ENCODE peak calls at places on chromosome X, in seven cellular contexts. J is H1, H is GM12878, Y is K562, B is endothelial cell of umbilical vein, E is HepG2, K is HCT116. I is an unnamed sample.

GRCh38 chrX:56788229-56788628 is 59.2 kb downstream of the NBDY start:
- DNase-seq in E (no peak), B (no peak), J (no peak), H (no peak), Y (no peak), K (no peak), I (no peak)

GRCh38 chrX:130118396-130118795 is 8.1 kb upstream of the ELF4 start:
- DNase-seq in H (no peak), B (peak; percentile 88), E (no peak), J (no peak), Y (no peak), K (no peak), I (no peak)

GRCh38 chrX:25156323-25156722 is 140.6 kb upstream of the ARX start:
- DNase-seq in J (no peak), E (no peak), B (no peak), H (no peak), Y (no peak), K (no peak), I (no peak)

GRCh38 chrX:13376857-13377441 is 57.1 kb upstream of the ATXN3L start:
- DNase-seq in Y (no peak), E (no peak), H (no peak), J (no peak), B (no peak), K (no peak), I (peak; percentile 8)

GRCh38 chrX:9555354-9555753 is 90.5 kb downstream of the TBL1X start:
- DNase-seq in E (no peak), J (no peak), B (no peak), K (no peak), Y (peak; percentile 7), H (no peak), I (no peak)

GRCh38 chrX:119382606-119383005 is 16.5 kb upstream of the SLC25A43 start:
- DNase-seq in H (no peak), K (no peak), Y (no peak), B (no peak), E (no peak), J (no peak), I (no peak)

GRCh38 chrX:77118686-77119085 is 328.5 kb upstream of the FGF16 start:
- DNase-seq in H (no peak), J (no peak), Y (no peak), E (no peak), B (no peak), K (no peak), I (no peak)

GRCh38 chrX:102651242-102651967 is at the start of gene GPRASP1:
- DNase-seq in B (peak; percentile 29), E (no peak), H (no peak), K (no peak), Y (no peak), J (peak; percentile 62), I (peak; percentile 72)

GRCh38 chrX:150058728-150059127 is 120.4 kb upstream of the EOLA2 start:
- DNase-seq in K (no peak), E (no peak), B (no peak), Y (no peak), J (no peak), H (no peak), I (no peak)

GRCh38 chrX:105700316-105700715 is 122.0 kb upstream of the NRK start:
- DNase-seq in H (no peak), E (no peak), K (no peak), Y (no peak), B (no peak), J (no peak), I (no peak)

GRCh38 chrX:38973327-38973726 is 172.1 kb downstream of the MID1IP1 start:
- DNase-seq in B (no peak), E (no peak), Y (no peak), K (no peak), H (no peak), J (no peak), I (no peak)

GRCh38 chrX:20594985-20595384 is 328.3 kb upstream of the RPS6KA3 start:
- DNase-seq in E (peak; percentile 7), Y (no peak), B (no peak), K (peak; percentile 1), H (no peak), J (no peak), I (no peak)

GRCh38 chrX:72268601-72269365 is 8.3 kb downstream of the RPS4X start:
- DNase-seq in H (no peak), B (no peak), J (no peak), E (no peak), K (no peak), Y (no peak), I (no peak)

GRCh38 chrX:144006811-144007210 is 122.9 kb downstream of the UBE2NL start:
- DNase-seq in K (no peak), J (no peak), Y (no peak), H (no peak), E (no peak), B (no peak), I (no peak)

GRCh38 chrX:54076903-54077302 is 32.6 kb upstream of the PHF8 start:
- DNase-seq in Y (no peak), H (no peak), E (no peak), J (no peak), K (no peak), B (no peak), I (no peak)

GRCh38 chrX:69021561-69021960 is 143.7 kb downstream of the PJA1 start:
- DNase-seq in Y (no peak), K (no peak), H (no peak), J (no peak), E (no peak), B (no peak), I (no peak)

GRCh38 chrX:34521563-34521962 is 135.5 kb downstream of the TMEM47 start:
- DNase-seq in E (no peak), H (no peak), B (peak; percentile 51), K (no peak), J (peak; percentile 39), Y (no peak), I (no peak)

GRCh38 chrX:140860718-140861117 is 141.7 kb upstream of the SPANXB1 start:
- DNase-seq in Y (no peak), B (no peak), E (no peak), H (no peak), J (no peak), K (no peak), I (no peak)

GRCh38 chrX:53256446-53257041 is 24.8 kb downstream of the IQSEC2 start:
- DNase-seq in Y (peak; percentile 42), J (no peak), E (no peak), K (no peak), H (no peak), B (no peak), I (peak; percentile 55)

GRCh38 chrX:104166735-104167436 is 633 bp downstream of the FAM199X start:
- DNase-seq in Y (peak; percentile 13), B (no peak), K (no peak), E (no peak), H (no peak), J (no peak), I (peak; percentile 38)

GRCh38 chrX:63281465-63281864 is 69.7 kb downstream of the SPIN4 start:
- DNase-seq in K (no peak), E (no peak), Y (no peak), J (no peak), H (no peak), B (peak; percentile 5), I (no peak)

GRCh38 chrX:51395807-51396728 is 63.4 kb downstream of the NUDT10 start:
- DNase-seq in E (no peak), Y (no peak), B (no peak), J (peak; percentile 43), H (no peak), K (no peak), I (peak; percentile 73)

GRCh38 chrX:103520391-103520790 is 1.1 kb upstream of the RAB40A start:
- DNase-seq in J (no peak), E (no peak), H (no peak), K (no peak), B (no peak), Y (no peak), I (no peak)

DNA sequence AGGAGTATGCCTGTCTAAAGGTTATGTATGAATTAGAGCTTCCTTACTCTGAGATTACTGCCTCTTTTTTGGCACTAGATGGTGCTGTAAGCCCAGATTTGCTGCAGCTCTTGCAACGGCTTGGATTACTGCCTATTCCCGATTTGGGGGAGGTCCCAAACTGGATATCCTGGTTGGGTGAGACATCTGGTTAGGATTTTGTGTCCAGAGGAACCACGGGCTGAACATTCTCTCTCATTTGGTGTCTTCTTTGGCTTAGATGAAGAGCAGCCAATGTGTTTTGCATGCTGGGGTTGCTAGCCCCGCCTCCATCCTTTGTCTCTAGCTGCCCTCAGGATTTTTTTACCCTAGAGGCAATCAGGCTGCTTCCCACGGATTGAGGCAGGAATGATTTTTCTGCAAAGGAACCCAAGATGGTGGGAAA is 31.9 kb downstream of the F8A1 start:
- DNase-seq in H (peak; percentile 16), B (peak; percentile 67), Y (peak; percentile 34), E (peak; percentile 48), J (peak; percentile 46), K (peak; percentile 63), I (peak; percentile 65)
- TF ChIP-seq MAX in H (no peak), B (no peak), Y (no peak), E (no peak), J (no peak), K (no peak), I (no peak)

GRCh38 chrX:153414838-153415552 is 3.7 kb downstream of the ZFP92 start:
- DNase-seq in Y (no peak), H (no peak), E (no peak), K (no peak), J (no peak), B (no peak), I (no peak)
- TF ChIP-seq POLR2AphosphoS5 in Y (no peak), H (no peak), E (no peak), K (no peak), J (no peak), B (no peak), I (no peak)

GRCh38 chrX:16897445-16897844 is 27.3 kb upstream of the RBBP7 start:
- DNase-seq in K (no peak), H (no peak), J (no peak), Y (no peak), B (no peak), E (no peak), I (no peak)

GRCh38 chrX:16892504-16893362 is 22.6 kb upstream of the RBBP7 start:
- DNase-seq in Y (peak; percentile 72), H (peak; percentile 25), B (peak; percentile 70), E (peak; percentile 50), K (peak; percentile 67), J (peak; percentile 62), I (peak; percentile 67)
- H3K4me3 ChIP-seq in Y (no peak overlapping the region), H (no peak overlapping the region), B (no peak overlapping the region), E (no peak overlapping the region), K (no peak overlapping the region), J (no peak overlapping the region), I (no peak overlapping the region)

GRCh38 chrX:48997865-48998264 is 4.2 kb downstream of the GRIPAP1 start:
- DNase-seq in B (no peak), E (no peak), K (no peak), Y (no peak), J (no peak), H (no peak), I (no peak)

GRCh38 chrX:48997455-48997854 is 4.6 kb downstream of the GRIPAP1 start:
- DNase-seq in J (no peak), H (no peak), Y (no peak), K (no peak), E (no peak), B (no peak), I (no peak)

GRCh38 chrX:48999030-48999429 is 3.0 kb downstream of the GRIPAP1 start:
- DNase-seq in Y (no peak), B (no peak), J (no peak), H (no peak), K (no peak), E (no peak), I (no peak)

GRCh38 chrX:48998391-48998790 is 3.7 kb downstream of the GRIPAP1 start:
- DNase-seq in H (no peak), K (no peak), E (no peak), Y (no peak), B (no peak), J (no peak), I (no peak)

GRCh38 chrX:48996969-48997368 is 5.1 kb downstream of the GRIPAP1 start:
- DNase-seq in J (peak; percentile 45), E (no peak), H (no peak), Y (peak; percentile 58), K (no peak), B (peak; percentile 1), I (no peak)
- TF ChIP-seq MAX in J (no peak), E (no peak), H (no peak), Y (no peak), K (no peak), B (no peak), I (no peak)

I was measured in SK-N-SH.